ENCODE peak calls at places on chromosomes 16 and 17, in four cellular contexts. One of them, this sample, is unnamed.

GRCh38 chr17:45040459-45040858 is 11.0 kb downstream of the DCAKD start:
- DNase-seq in uterus: no peak
- DNase-seq in A172: peak; percentile 52
- DNase-seq in ELR: no peak
- DNase-seq in this sample: no peak

GRCh38 chr17:61809816-61810392 is 53.4 kb downstream of the BRIP1 start:
- DNase-seq in ELR: peak; percentile 73
- DNase-seq in uterus: no peak
- DNase-seq in A172: no peak
- DNase-seq in this sample: no peak

GRCh38 chr16:3145151-3145550 is 10.3 kb downstream of the ZNF213 start:
- DNase-seq in uterus: no peak
- DNase-seq in ELR: no peak
- DNase-seq in A172: no peak
- DNase-seq in this sample: no peak

GRCh38 chr16:78127130-78127529 is 27.7 kb downstream of the WWOX start:
- DNase-seq in A172: no peak
- DNase-seq in uterus: no peak
- DNase-seq in ELR: no peak
- DNase-seq in this sample: peak; percentile 7

GRCh38 chr17:82019208-82019727 is 3.4 kb downstream of the CENPX start:
- DNase-seq in uterus: no peak
- DNase-seq in A172: no peak
- DNase-seq in ELR: no peak
- DNase-seq in this sample: no peak

GRCh38 chr16:3119701-3120408 is 7.5 kb downstream of the ZNF205 start:
- DNase-seq in uterus: no peak
- DNase-seq in ELR: no peak
- DNase-seq in A172: no peak
- DNase-seq in this sample: no peak

GRCh38 chr16:49084628-49085390 is 196.8 kb downstream of the CBLN1 start:
- DNase-seq in uterus: no peak
- DNase-seq in ELR: no peak
- DNase-seq in A172: no peak
- DNase-seq in this sample: no peak

GRCh38 chr17:18182190-18182977 is 1.2 kb upstream of the ALKBH5 start:
- DNase-seq in ELR: peak; percentile 20
- DNase-seq in A172: no peak
- DNase-seq in uterus: peak; percentile 49
- DNase-seq in this sample: no peak

GRCh38 chr16:58556678-58557077 is 41.4 kb downstream of the SETD6 start:
- DNase-seq in ELR: peak; percentile 6
- DNase-seq in A172: no peak
- DNase-seq in uterus: no peak
- DNase-seq in this sample: no peak

GRCh38 chr17:14460502-14460901 is 159.6 kb downstream of the HS3ST3B1 start:
- DNase-seq in A172: no peak
- DNase-seq in uterus: no peak
- DNase-seq in ELR: no peak
- DNase-seq in this sample: no peak

GRCh38 chr17:35973333-35974260 is 7.7 kb downstream of the CCL16 start:
- DNase-seq in uterus: no peak
- DNase-seq in A172: no peak
- DNase-seq in ELR: peak; percentile 31
- DNase-seq in this sample: no peak

GRCh38 chr17:70307430-70307829 is 138.1 kb downstream of the KCNJ2 start:
- DNase-seq in ELR: peak; percentile 75
- DNase-seq in A172: no peak
- DNase-seq in uterus: no peak
- DNase-seq in this sample: no peak

GRCh38 chr17:73427198-73427597 is 115.4 kb upstream of the CDC42EP4 start:
- DNase-seq in A172: no peak
- DNase-seq in uterus: no peak
- DNase-seq in ELR: no peak
- DNase-seq in this sample: no peak

GRCh38 chr17:13323990-13324389 is 277.7 kb downstream of the HS3ST3A1 start:
- DNase-seq in A172: no peak
- DNase-seq in uterus: no peak
- DNase-seq in ELR: no peak
- DNase-seq in this sample: no peak

GRCh38 chr16:81451753-81452680 is 7.4 kb downstream of the CMIP start:
- DNase-seq in ELR: no peak
- DNase-seq in uterus: no peak
- DNase-seq in A172: no peak
- DNase-seq in this sample: no peak

GRCh38 chr17:45338023-45338781 is 21.4 kb upstream of the MAP3K14 start:
- DNase-seq in A172: no peak
- DNase-seq in ELR: no peak
- DNase-seq in uterus: peak; percentile 28
- DNase-seq in this sample: no peak

GRCh38 chr16:60031751-60032150 is 1297.6 kb upstream of the GOT2 start:
- DNase-seq in ELR: peak; percentile 2
- DNase-seq in A172: peak; percentile 7
- DNase-seq in uterus: no peak
- DNase-seq in this sample: no peak

GRCh38 chr16:16021988-16022682 is 72.7 kb downstream of the ABCC1 start:
- DNase-seq in uterus: peak; percentile 99
- DNase-seq in ELR: peak; percentile 96
- DNase-seq in A172: peak; percentile 99
- DNase-seq in this sample: peak; percentile 98

GRCh38 chr16:79863128-79864031 is 262.8 kb upstream of the MAF start:
- DNase-seq in uterus: no peak
- DNase-seq in ELR: no peak
- DNase-seq in A172: no peak
- DNase-seq in this sample: no peak

GRCh38 chr17:50205111-50205821 is 3.8 kb upstream of the COL1A1 start:
- DNase-seq in uterus: peak; percentile 62
- DNase-seq in ELR: no peak
- DNase-seq in A172: no peak
- DNase-seq in this sample: no peak

GRCh38 chr17:45394913-45395568 is 37.6 kb downstream of the ARHGAP27 start:
- DNase-seq in uterus: peak; percentile 62
- DNase-seq in ELR: peak; percentile 93
- DNase-seq in A172: peak; percentile 67
- DNase-seq in this sample: peak; percentile 59

GRCh38 chr16:57799619-57800212 is 2.6 kb downstream of the KIFC3 start:
- DNase-seq in uterus: no peak
- DNase-seq in ELR: no peak
- DNase-seq in A172: no peak
- DNase-seq in this sample: no peak

GRCh38 chr17:59634632-59635561 is 15.2 kb downstream of the CLTC start:
- DNase-seq in A172: no peak
- DNase-seq in uterus: no peak
- DNase-seq in ELR: peak; percentile 39
- DNase-seq in this sample: no peak

GRCh38 chr16:80174416-80174815 is 366.4 kb upstream of the DYNLRB2 start:
- DNase-seq in uterus: no peak
- DNase-seq in ELR: peak; percentile 93
- DNase-seq in A172: peak; percentile 85
- DNase-seq in this sample: peak; percentile 51

GRCh38 chr16:88923926-88924833 is 52.8 kb downstream of the CBFA2T3 start:
- DNase-seq in ELR: no peak
- DNase-seq in uterus: no peak
- DNase-seq in A172: peak; percentile 58
- DNase-seq in this sample: no peak

GRCh38 chr17:47801176-47801765 is 20.3 kb downstream of the OSBPL7 start:
- DNase-seq in A172: no peak
- DNase-seq in uterus: no peak
- DNase-seq in ELR: no peak
- DNase-seq in this sample: no peak

GRCh38 chr16:56708418-56708817 is 21.5 kb upstream of the NUP93 start:
- DNase-seq in uterus: no peak
- DNase-seq in ELR: no peak
- DNase-seq in A172: no peak
- DNase-seq in this sample: no peak

GRCh38 chr17:20073056-20073979 is 64.2 kb downstream of the SPECC1 start:
- DNase-seq in ELR: no peak
- DNase-seq in uterus: peak; percentile 45
- DNase-seq in A172: peak; percentile 30
- DNase-seq in this sample: no peak

GRCh38 chr17:72732893-72733618 is 359.4 kb downstream of the SLC39A11 start:
- DNase-seq in ELR: no peak
- DNase-seq in A172: no peak
- DNase-seq in uterus: no peak
- DNase-seq in this sample: no peak

GRCh38 chr17:74452027-74452840 is 14.2 kb upstream of the CD300A start:
- DNase-seq in A172: peak; percentile 55
- DNase-seq in ELR: no peak
- DNase-seq in uterus: no peak
- DNase-seq in this sample: no peak

GRCh38 chr16:5504028-5504758 is 406.6 kb upstream of the EEF2KMT start:
- DNase-seq in ELR: no peak
- DNase-seq in uterus: no peak
- DNase-seq in A172: no peak
- DNase-seq in this sample: no peak

GRCh38 chr16:1481906-1482835 is 6.6 kb downstream of the PTX4 start:
- DNase-seq in uterus: no peak
- DNase-seq in A172: no peak
- DNase-seq in ELR: peak; percentile 76
- DNase-seq in this sample: no peak

GRCh38 chr17:43171761-43172487 is 910 bp downstream of the NBR1 start:
- DNase-seq in A172: peak; percentile 92
- DNase-seq in uterus: peak; percentile 58
- DNase-seq in ELR: peak; percentile 98
- DNase-seq in this sample: peak; percentile 82

GRCh38 chr17:73393962-73394361 is 82.2 kb upstream of the CDC42EP4 start:
- DNase-seq in ELR: peak; percentile 68
- DNase-seq in uterus: no peak
- DNase-seq in A172: peak; percentile 62
- DNase-seq in this sample: peak; percentile 21

GRCh38 chr17:21287703-21288449 is 3.4 kb downstream of the MAP2K3 start:
- DNase-seq in A172: peak; percentile 99
- DNase-seq in ELR: peak; percentile 98
- DNase-seq in uterus: peak; percentile 92
- DNase-seq in this sample: peak; percentile 98

GRCh38 chr16:75333770-75334169 is 82.3 kb upstream of the BCAR1 start:
- DNase-seq in A172: no peak
- DNase-seq in ELR: no peak
- DNase-seq in uterus: no peak
- DNase-seq in this sample: no peak

GRCh38 chr17:3682033-3682432 is 13.4 kb downstream of the EMC6 start:
- DNase-seq in uterus: no peak
- DNase-seq in A172: no peak
- DNase-seq in ELR: no peak
- DNase-seq in this sample: no peak

GRCh38 chr16:67661101-67661661 is 421 bp downstream of the PARD6A start:
- DNase-seq in A172: peak; percentile 38
- DNase-seq in ELR: peak; percentile 48
- DNase-seq in uterus: no peak
- DNase-seq in this sample: no peak